ENCODE peak calls at places on chromosomes 12 and 14, in six cellular contexts. One of them, this sample, is unnamed.
A peak's percentile ranks its signal among the peaks of the same experiment; 100 is the strongest.

GRCh38 chr12:105275997-105276760 is 40.2 kb upstream of the APPL2 start:
- DNase-seq in A549: no peak
- DNase-seq in ovary: no peak
- DNase-seq in upper lobe of left lung: no peak
- DNase-seq in HepG2: no peak
- DNase-seq in K562: no peak
- DNase-seq in this sample: no peak

GRCh38 chr12:3336606-3337311 is 154.2 kb upstream of the PRMT8 start:
- DNase-seq in ovary: no peak
- DNase-seq in upper lobe of left lung: no peak
- DNase-seq in K562: no peak
- DNase-seq in HepG2: peak; percentile 75
- DNase-seq in A549: no peak
- DNase-seq in this sample: peak; percentile 79

GRCh38 chr14:98198385-98198784 is 1073.6 kb downstream of the BCL11B start:
- DNase-seq in A549: no peak
- DNase-seq in HepG2: no peak
- DNase-seq in ovary: no peak
- DNase-seq in K562: peak; percentile 1
- DNase-seq in upper lobe of left lung: peak; percentile 3
- DNase-seq in this sample: no peak

GRCh38 chr12:76863811-76864210 is 15.0 kb downstream of the CSRP2 start:
- DNase-seq in K562: no peak
- DNase-seq in upper lobe of left lung: no peak
- DNase-seq in ovary: no peak
- DNase-seq in A549: no peak
- DNase-seq in HepG2: no peak
- DNase-seq in this sample: no peak

GRCh38 chr14:49971156-49972141 is 78.6 kb downstream of the ARF6 start:
- DNase-seq in ovary: no peak
- DNase-seq in A549: no peak
- DNase-seq in K562: peak; percentile 23
- DNase-seq in upper lobe of left lung: no peak
- DNase-seq in HepG2: no peak
- DNase-seq in this sample: no peak

GRCh38 chr12:85155791-85156190 is 119.6 kb downstream of the LRRIQ1 start:
- DNase-seq in A549: peak; percentile 74
- DNase-seq in K562: no peak
- DNase-seq in ovary: no peak
- DNase-seq in HepG2: peak; percentile 4
- DNase-seq in upper lobe of left lung: no peak
- DNase-seq in this sample: no peak

GRCh38 chr14:91303924-91304229 is 59.4 kb upstream of the GPR68 start:
- DNase-seq in K562: no peak
- DNase-seq in HepG2: no peak
- DNase-seq in upper lobe of left lung: no peak
- DNase-seq in A549: no peak
- DNase-seq in ovary: no peak
- DNase-seq in this sample: no peak

GRCh38 chr12:52063986-52064649 is 5.7 kb upstream of the ATG101 start:
- DNase-seq in ovary: peak; percentile 85
- DNase-seq in K562: peak; percentile 53
- DNase-seq in upper lobe of left lung: peak; percentile 79
- DNase-seq in A549: peak; percentile 70
- DNase-seq in HepG2: no peak
- DNase-seq in this sample: peak; percentile 90

GRCh38 chr14:88454886-88455285 is 69.4 kb downstream of the SPATA7 start:
- DNase-seq in A549: no peak
- DNase-seq in ovary: no peak
- DNase-seq in HepG2: no peak
- DNase-seq in upper lobe of left lung: no peak
- DNase-seq in K562: no peak
- DNase-seq in this sample: no peak

GRCh38 chr14:100012478-100012925 is 52.7 kb upstream of the EVL start:
- DNase-seq in ovary: no peak
- DNase-seq in upper lobe of left lung: no peak
- DNase-seq in K562: no peak
- DNase-seq in HepG2: no peak
- DNase-seq in A549: no peak
- DNase-seq in this sample: no peak

GRCh38 chr12:109308534-109309440 is at the start of gene FOXN4:
- DNase-seq in A549: no peak
- DNase-seq in HepG2: no peak
- DNase-seq in upper lobe of left lung: peak; percentile 83
- DNase-seq in K562: no peak
- DNase-seq in ovary: no peak
- DNase-seq in this sample: no peak

GRCh38 chr12:129693731-129694130 is 210.1 kb downstream of the TMEM132D start:
- DNase-seq in HepG2: no peak
- DNase-seq in upper lobe of left lung: no peak
- DNase-seq in ovary: no peak
- DNase-seq in A549: no peak
- DNase-seq in K562: peak; percentile 57
- DNase-seq in this sample: no peak

GRCh38 chr12:93773122-93773871 is 96.1 kb downstream of the CRADD start:
- DNase-seq in A549: no peak
- DNase-seq in ovary: no peak
- DNase-seq in HepG2: no peak
- DNase-seq in K562: peak; percentile 80
- DNase-seq in upper lobe of left lung: no peak
- DNase-seq in this sample: no peak

GRCh38 chr14:31205681-31206535 is 1.7 kb downstream of the HECTD1 start:
- DNase-seq in ovary: no peak
- DNase-seq in HepG2: peak; percentile 99
- DNase-seq in A549: peak; percentile 40
- DNase-seq in K562: peak; percentile 57
- DNase-seq in upper lobe of left lung: no peak
- DNase-seq in this sample: no peak

GRCh38 chr12:43282106-43282505 is 269.9 kb downstream of the ADAMTS20 start:
- DNase-seq in A549: peak; percentile 25
- DNase-seq in ovary: no peak
- DNase-seq in K562: no peak
- DNase-seq in upper lobe of left lung: no peak
- DNase-seq in HepG2: no peak
- DNase-seq in this sample: no peak

GRCh38 chr14:92455231-92455630 is 58.4 kb upstream of the RIN3 start:
- DNase-seq in ovary: no peak
- DNase-seq in HepG2: no peak
- DNase-seq in upper lobe of left lung: no peak
- DNase-seq in A549: no peak
- DNase-seq in K562: no peak
- DNase-seq in this sample: no peak

GRCh38 chr14:78709795-78710569 is 539.8 kb downstream of the NRXN3 start:
- DNase-seq in upper lobe of left lung: no peak
- DNase-seq in ovary: no peak
- DNase-seq in A549: no peak
- DNase-seq in K562: no peak
- DNase-seq in HepG2: no peak
- DNase-seq in this sample: no peak

GRCh38 chr12:122230798-122231197 is 4.9 kb upstream of the DIABLO start:
- DNase-seq in K562: no peak
- DNase-seq in A549: no peak
- DNase-seq in HepG2: no peak
- DNase-seq in upper lobe of left lung: no peak
- DNase-seq in ovary: no peak
- DNase-seq in this sample: no peak
- TF ChIP-seq EP300 in K562: no peak
- TF ChIP-seq EP300 in A549: no peak
- TF ChIP-seq EP300 in HepG2: no peak
- TF ChIP-seq EP300 in upper lobe of left lung: no peak
- TF ChIP-seq EP300 in ovary: no peak
- TF ChIP-seq EP300 in this sample: no peak

DNA sequence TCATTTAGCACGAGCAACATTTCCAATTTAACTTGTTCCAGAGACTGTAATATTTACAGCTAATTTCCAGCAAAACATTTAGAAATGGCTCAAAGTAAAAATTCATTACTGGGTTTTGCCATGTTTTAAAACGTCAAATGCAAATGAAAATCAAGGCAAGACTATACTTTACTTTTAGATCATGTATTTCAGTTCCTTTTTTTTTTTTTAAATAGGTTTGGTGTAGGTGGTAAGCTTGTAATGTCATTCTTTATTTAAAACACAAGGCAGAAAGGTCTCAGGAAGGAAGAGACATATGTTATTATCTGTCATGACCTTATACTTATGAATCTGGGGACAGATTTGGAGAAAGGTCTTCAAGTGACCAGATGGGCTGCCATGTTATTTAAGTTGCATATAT is 54.1 kb downstream of the GRIP1 start:
- DNase-seq in ovary: no peak
- DNase-seq in HepG2: no peak
- DNase-seq in K562: no peak
- DNase-seq in upper lobe of left lung: no peak
- DNase-seq in A549: no peak
- DNase-seq in this sample: no peak
- TF ChIP-seq CTCF in ovary: no peak
- TF ChIP-seq CTCF in HepG2: no peak
- TF ChIP-seq CTCF in K562: no peak
- TF ChIP-seq CTCF in upper lobe of left lung: no peak
- TF ChIP-seq CTCF in A549: no peak
- TF ChIP-seq CTCF in this sample: no peak

GRCh38 chr12:56332512-56333196 is 1.1 kb downstream of the PAN2 start:
- DNase-seq in K562: peak; percentile 32
- DNase-seq in upper lobe of left lung: no peak
- DNase-seq in A549: no peak
- DNase-seq in ovary: no peak
- DNase-seq in HepG2: no peak
- DNase-seq in this sample: no peak
- H3K4me3 ChIP-seq in K562: peak overlapping the region; percentile 64
- H3K4me3 ChIP-seq in upper lobe of left lung: peak overlapping the region; percentile 69
- H3K4me3 ChIP-seq in A549: peak overlapping the region; percentile 54
- H3K4me3 ChIP-seq in ovary: peak overlapping the region; percentile 49
- H3K4me3 ChIP-seq in HepG2: peak overlapping the region; percentile 49
- H3K4me3 ChIP-seq in this sample: peak overlapping the region; percentile 58

DNA sequence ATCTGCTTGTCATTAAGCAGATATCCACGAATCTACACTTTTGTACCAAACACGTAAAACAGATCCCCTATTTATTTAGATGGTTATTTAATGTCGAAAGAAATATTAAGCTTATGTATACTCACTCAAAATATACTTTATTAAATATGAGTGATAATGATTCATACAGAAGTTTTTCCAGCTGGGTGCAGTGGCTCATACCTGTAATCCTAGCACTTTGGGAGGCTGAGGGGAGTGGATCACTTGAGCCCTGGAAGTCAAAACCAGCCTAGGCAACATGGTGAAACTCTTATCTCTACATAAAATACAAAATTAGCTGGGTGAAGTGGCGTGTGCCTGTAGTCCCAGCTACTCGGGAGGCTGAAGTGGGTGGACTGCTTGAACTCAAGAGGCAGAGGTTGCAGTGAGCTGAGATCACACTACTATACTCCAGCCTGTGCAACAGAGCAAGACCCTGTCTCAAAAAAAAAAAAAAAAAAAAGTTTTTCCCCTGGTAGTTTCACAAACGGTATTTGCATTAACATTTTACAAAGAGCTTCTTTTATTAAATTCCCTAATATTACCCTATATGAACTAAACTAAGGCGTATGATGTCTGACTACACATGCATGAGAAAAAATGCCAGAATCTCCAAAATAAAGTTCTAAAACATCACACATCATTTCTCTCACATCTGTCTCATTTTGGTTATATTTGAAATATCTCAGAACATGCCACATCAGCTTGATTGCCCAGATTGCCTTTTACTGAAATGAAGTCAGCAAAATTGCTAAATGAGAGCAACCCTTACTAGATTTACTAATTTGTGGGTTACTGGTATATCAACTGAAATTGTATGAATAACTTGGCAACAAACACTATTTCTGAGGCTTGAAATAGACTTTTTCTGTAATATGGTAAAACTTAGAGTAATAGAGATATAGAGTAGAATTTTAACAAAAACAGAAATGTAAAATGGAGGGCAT is 74.9 kb downstream of the PAWR start:
- DNase-seq in A549: no peak
- DNase-seq in K562: no peak
- DNase-seq in ovary: no peak
- DNase-seq in upper lobe of left lung: no peak
- DNase-seq in HepG2: no peak
- DNase-seq in this sample: no peak
- TF ChIP-seq EP300 in A549: no peak
- TF ChIP-seq EP300 in K562: no peak
- TF ChIP-seq EP300 in ovary: no peak
- TF ChIP-seq EP300 in upper lobe of left lung: no peak
- TF ChIP-seq EP300 in HepG2: no peak
- TF ChIP-seq EP300 in this sample: no peak

GRCh38 chr12:50765325-50765911 is 1.5 kb downstream of the ATF1 start:
- DNase-seq in K562: peak; percentile 80
- DNase-seq in HepG2: peak; percentile 50
- DNase-seq in ovary: peak; percentile 33
- DNase-seq in A549: peak; percentile 80
- DNase-seq in upper lobe of left lung: no peak
- DNase-seq in this sample: no peak
- TF ChIP-seq CTCF in K562: peak; percentile 60
- TF ChIP-seq CTCF in HepG2: peak; percentile 71
- TF ChIP-seq CTCF in ovary: peak; percentile 32
- TF ChIP-seq CTCF in A549: peak; percentile 84
- TF ChIP-seq CTCF in upper lobe of left lung: peak; percentile 53
- TF ChIP-seq CTCF in this sample: peak; percentile 71

GRCh38 chr12:124992874-124993567 is 424 bp upstream of the BRI3BP start:
- DNase-seq in upper lobe of left lung: no peak
- DNase-seq in A549: peak; percentile 97
- DNase-seq in ovary: no peak
- DNase-seq in HepG2: peak; percentile 91
- DNase-seq in K562: peak; percentile 92
- DNase-seq in this sample: no peak
- H3K4me3 ChIP-seq in upper lobe of left lung: peak overlapping the region; percentile 84
- H3K4me3 ChIP-seq in A549: peak overlapping the region; percentile 81
- H3K4me3 ChIP-seq in ovary: peak overlapping the region; percentile 50
- H3K4me3 ChIP-seq in HepG2: peak overlapping the region; percentile 76
- H3K4me3 ChIP-seq in K562: peak overlapping the region; percentile 83
- H3K4me3 ChIP-seq in this sample: peak overlapping the region; percentile 65